ENCODE peak calls at places on chromosomes 12 and 14, in five cellular contexts. V, W, H, T and Y are unnamed samples.
A peak's percentile ranks its signal among the peaks of the same experiment; 100 is the strongest.

GRCh38 chr14:68248481-68249255 is 429.1 kb downstream of the RAD51B start:
- DNase-seq in V (peak; percentile 54), W (no peak), H (peak; percentile 64), T (peak; percentile 89), Y (no peak)

GRCh38 chr14:93171366-93171765 is 13.3 kb downstream of the MOAP1 start:
- DNase-seq in H (no peak), W (no peak), T (no peak), V (no peak), Y (no peak)

GRCh38 chr14:103230658-103231334 is 103.2 kb upstream of the EIF5 start:
- DNase-seq in H (no peak), T (no peak), W (no peak), V (no peak), Y (no peak)

GRCh38 chr12:40511341-40511740 is 180.9 kb upstream of the CNTN1 start:
- DNase-seq in V (no peak), T (no peak), H (no peak), W (no peak), Y (no peak)

GRCh38 chr14:103899833-103900232 is 28.4 kb upstream of the TDRD9 start:
- DNase-seq in W (no peak), H (peak; percentile 21), T (no peak), V (no peak), Y (no peak)

GRCh38 chr14:57364659-57365450 is 25.5 kb upstream of the NAA30 start:
- DNase-seq in H (no peak), W (no peak), T (no peak), V (peak; percentile 65), Y (no peak)

GRCh38 chr14:56720703-56721426 is 89.4 kb downstream of the OTX2 start:
- DNase-seq in V (no peak), T (no peak), W (no peak), H (no peak), Y (no peak)

GRCh38 chr14:65997350-65997749 is 488.8 kb upstream of the CCDC196 start:
- DNase-seq in V (no peak), W (no peak), T (no peak), H (no peak), Y (no peak)

GRCh38 chr12:110199360-110200123 is 75.4 kb downstream of the IFT81 start:
- DNase-seq in W (no peak), H (peak; percentile 55), V (peak; percentile 88), T (peak; percentile 20), Y (no peak)

GRCh38 chr14:101176535-101177205 is 273.1 kb upstream of the RTL1 start:
- DNase-seq in W (no peak), T (no peak), V (no peak), H (peak; percentile 72), Y (no peak)

GRCh38 chr14:89185919-89186849 is 230.8 kb downstream of the FOXN3 start:
- DNase-seq in W (no peak), V (no peak), H (no peak), T (no peak), Y (no peak)

GRCh38 chr14:80572666-80573065 is 361.4 kb upstream of the DIO2 start:
- DNase-seq in H (no peak), V (no peak), W (no peak), T (no peak), Y (no peak)

GRCh38 chr14:104096751-104097700 is 11.5 kb downstream of the ASPG start:
- DNase-seq in V (no peak), H (no peak), T (no peak), W (no peak), Y (no peak)

GRCh38 chr12:30417697-30418231 is 277.9 kb downstream of the IPO8 start:
- DNase-seq in V (no peak), W (no peak), T (no peak), H (no peak), Y (no peak)

GRCh38 chr12:6205144-6205539 is 4.9 kb downstream of the CD9 start:
- DNase-seq in H (no peak), T (no peak), W (no peak), V (no peak), Y (no peak)

GRCh38 chr12:17759982-17760381 is 330.0 kb downstream of the RERGL start:
- DNase-seq in H (no peak), W (no peak), T (no peak), V (no peak), Y (no peak)

DNA sequence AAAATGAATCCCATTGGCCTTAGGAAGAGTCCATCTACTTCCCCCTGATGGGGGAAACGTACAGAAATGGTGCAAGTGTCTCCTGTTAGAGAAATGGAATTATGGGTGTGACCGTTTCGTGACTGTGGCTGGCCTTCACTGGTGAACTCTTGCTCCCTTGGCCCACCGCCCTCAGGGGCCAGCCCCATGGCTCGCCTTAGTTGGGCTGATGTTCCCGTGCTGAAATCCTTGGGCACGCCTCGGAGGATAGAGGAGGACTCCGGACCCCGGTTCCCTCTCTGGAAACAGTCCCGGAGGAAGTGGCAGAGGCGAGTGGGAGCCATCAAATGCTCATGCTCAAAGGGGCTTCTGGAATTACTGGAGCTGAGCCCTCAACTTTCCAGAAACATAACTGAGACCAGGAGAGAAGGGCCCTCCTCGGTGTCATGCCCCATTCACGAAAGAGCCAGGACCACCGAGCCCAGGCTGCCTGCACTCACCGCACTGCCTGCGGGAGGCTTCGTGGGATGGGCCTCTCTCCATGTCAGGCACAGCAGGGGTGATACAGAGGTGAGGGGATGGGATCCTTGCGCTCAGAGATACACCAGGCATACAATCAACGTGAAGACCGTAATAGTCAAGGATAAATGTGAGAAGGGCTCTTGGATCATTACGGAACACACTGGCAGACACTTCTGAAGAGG is 10.1 kb upstream of the CACNA2D4 start:
- DNase-seq in V (no peak), H (peak; percentile 8), T (no peak), W (no peak), Y (no peak)
- TF ChIP-seq TAF1 in V (no peak), H (no peak), T (no peak), W (no peak), Y (no peak)

GRCh38 chr14:102182901-102183619 is 43.4 kb downstream of the WDR20 start:
- DNase-seq in T (no peak), H (no peak), V (no peak), W (no peak), Y (no peak)

GRCh38 chr14:102185360-102185759 is 45.7 kb downstream of the WDR20 start:
- DNase-seq in V (peak; percentile 73), H (no peak), T (no peak), W (peak; percentile 19), Y (no peak)

GRCh38 chr14:102184678-102185040 is 45.0 kb downstream of the WDR20 start:
- DNase-seq in W (no peak), H (no peak), V (no peak), T (no peak), Y (no peak)

GRCh38 chr14:102182190-102182589 is 42.5 kb downstream of the WDR20 start:
- DNase-seq in H (no peak), V (no peak), T (no peak), W (no peak), Y (no peak)

DNA sequence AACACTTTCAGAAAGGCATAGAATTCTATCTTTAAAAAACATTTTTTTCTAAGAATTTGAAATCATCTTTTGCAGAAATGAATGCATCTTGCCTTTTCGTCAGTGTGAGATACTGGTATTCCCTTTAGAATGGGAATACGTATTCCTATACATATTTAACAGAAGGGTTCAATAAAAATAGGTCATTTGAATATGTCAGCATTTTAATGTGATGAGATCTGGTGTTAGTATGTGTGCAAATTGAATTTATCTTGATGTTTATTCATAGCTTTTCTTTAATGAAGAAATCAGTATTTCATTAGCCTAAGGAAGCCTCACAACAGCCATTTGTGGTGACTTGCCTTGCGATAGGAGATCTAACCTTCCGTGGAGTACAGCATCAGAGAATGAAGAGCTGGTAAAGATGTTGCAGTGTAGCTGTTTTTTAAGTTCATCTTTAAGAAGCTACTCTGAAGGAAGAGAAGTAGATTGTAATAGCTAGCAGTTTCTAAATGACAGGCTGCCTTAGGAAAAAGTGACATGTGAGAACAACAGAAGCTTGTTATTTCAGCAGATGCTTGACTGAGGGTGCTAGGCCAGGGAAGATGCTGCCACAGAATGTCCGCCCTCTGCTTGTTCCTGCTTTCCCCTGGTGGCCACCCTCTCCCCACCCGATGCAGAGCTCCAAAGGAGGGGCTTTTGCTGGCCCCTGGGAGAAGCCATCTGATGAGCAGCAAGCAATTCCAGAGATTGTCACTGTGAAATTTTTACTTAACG is 44.4 kb downstream of the WDR20 start:
- DNase-seq in W (no peak), T (no peak), V (no peak), H (no peak), Y (no peak)
- TF ChIP-seq TAF1 in W (no peak), T (no peak), V (no peak), H (no peak), Y (no peak)

DNA sequence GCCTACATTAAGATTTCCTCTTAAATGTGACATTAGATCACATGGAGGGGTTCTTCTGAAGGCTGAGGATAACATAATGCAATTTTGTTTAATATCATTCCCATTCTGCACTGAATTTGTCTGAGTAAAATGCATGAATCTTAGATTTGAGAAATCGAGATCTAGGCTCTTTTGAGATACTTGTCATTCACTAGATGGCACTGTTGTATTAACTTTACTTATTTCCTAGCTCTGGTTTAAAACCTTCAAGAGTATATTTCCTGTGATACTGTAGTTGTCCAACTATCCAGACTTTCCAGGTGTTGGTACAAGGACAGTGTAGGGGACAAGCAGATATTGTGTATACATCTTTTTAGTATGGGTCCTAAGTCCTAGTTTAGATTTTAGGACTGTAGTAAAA is 91.7 kb upstream of the SEL1L start:
- DNase-seq in W (no peak), T (no peak), H (peak; percentile 17), V (peak; percentile 28), Y (no peak)
- TF ChIP-seq TAF1 in W (no peak), T (no peak), H (no peak), V (no peak), Y (no peak)

GRCh38 chr14:75295061-75295461 is 16.4 kb downstream of the FOS start:
- DNase-seq in V (no peak), T (no peak), W (peak; percentile 59), H (peak; percentile 51), Y (peak; percentile 27)

GRCh38 chr14:75292886-75293285 is 14.3 kb downstream of the FOS start:
- DNase-seq in V (no peak), T (no peak), W (no peak), H (no peak), Y (no peak)

GRCh38 chr14:75295491-75296338 is 17.1 kb downstream of the FOS start:
- DNase-seq in V (no peak), H (peak; percentile 80), T (no peak), W (peak; percentile 51), Y (peak; percentile 59)

GRCh38 chr14:75293920-75294648 is 15.5 kb downstream of the FOS start:
- DNase-seq in T (no peak), V (peak; percentile 91), H (peak; percentile 99), W (peak; percentile 92), Y (peak; percentile 97)

DNA sequence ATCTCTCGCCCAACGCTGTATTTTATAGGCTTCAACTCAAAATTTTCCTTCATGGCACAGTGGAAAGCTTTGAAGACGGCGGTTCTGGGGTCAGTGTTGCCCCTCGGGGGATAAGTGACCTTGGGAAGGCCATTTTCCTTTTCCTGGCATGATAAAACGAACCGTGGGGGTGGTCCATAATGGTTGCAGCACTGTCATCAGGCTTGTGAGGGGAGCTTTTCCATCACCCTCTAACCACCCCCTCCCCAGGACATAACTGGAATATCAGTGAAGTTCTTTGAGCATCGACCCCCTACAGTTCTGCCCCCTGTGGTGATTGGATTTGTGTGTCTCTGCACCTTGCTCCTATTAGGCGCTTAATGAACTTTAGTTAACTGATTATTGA is 16.0 kb downstream of the FOS start:
- DNase-seq in W (no peak), V (no peak), H (peak; percentile 66), T (no peak), Y (no peak)
- TF ChIP-seq TAF1 in W (no peak), V (no peak), H (no peak), T (no peak), Y (no peak)